ENCODE peak calls at places on chromosomes 4 and X, in eight cellular contexts. One of them, this sample, is unnamed.

GRCh38 chr4:165398570-165398969 is 19.8 kb downstream of the CPE start:
- DNase-seq in OCI-LY7: peak; percentile 4
- DNase-seq in stomach: no peak
- DNase-seq in body of pancreas: no peak
- DNase-seq in astrocyte of the spinal cord: peak; percentile 69
- DNase-seq in pancreas: no peak
- DNase-seq in foreskin fibroblast: no peak
- DNase-seq in AG09309: no peak
- DNase-seq in this sample: peak; percentile 17

GRCh38 chr4:78557841-78558240 is 6.3 kb downstream of the ANXA3 start:
- DNase-seq in OCI-LY7: no peak
- DNase-seq in astrocyte of the spinal cord: no peak
- DNase-seq in foreskin fibroblast: no peak
- DNase-seq in pancreas: no peak
- DNase-seq in stomach: no peak
- DNase-seq in body of pancreas: no peak
- DNase-seq in AG09309: no peak
- DNase-seq in this sample: no peak

GRCh38 chrX:2609431-2610238 is 81.5 kb upstream of the CD99 start:
- DNase-seq in stomach: no peak
- DNase-seq in body of pancreas: no peak
- DNase-seq in OCI-LY7: peak; percentile 18
- DNase-seq in AG09309: no peak
- DNase-seq in pancreas: no peak
- DNase-seq in astrocyte of the spinal cord: peak; percentile 43
- DNase-seq in foreskin fibroblast: no peak
- DNase-seq in this sample: peak; percentile 45

GRCh38 chr4:29405151-29405550 is 1315.0 kb upstream of the PCDH7 start:
- DNase-seq in AG09309: no peak
- DNase-seq in OCI-LY7: no peak
- DNase-seq in foreskin fibroblast: no peak
- DNase-seq in pancreas: no peak
- DNase-seq in stomach: no peak
- DNase-seq in astrocyte of the spinal cord: peak; percentile 28
- DNase-seq in body of pancreas: no peak
- DNase-seq in this sample: no peak

GRCh38 chr4:69044247-69044646 is 52.0 kb upstream of the UGT2B7 start:
- DNase-seq in pancreas: no peak
- DNase-seq in astrocyte of the spinal cord: no peak
- DNase-seq in AG09309: no peak
- DNase-seq in stomach: no peak
- DNase-seq in body of pancreas: no peak
- DNase-seq in foreskin fibroblast: no peak
- DNase-seq in OCI-LY7: no peak
- DNase-seq in this sample: no peak

GRCh38 chr4:13176603-13177190 is 307.4 kb downstream of the RAB28 start:
- DNase-seq in pancreas: no peak
- DNase-seq in stomach: no peak
- DNase-seq in foreskin fibroblast: no peak
- DNase-seq in OCI-LY7: no peak
- DNase-seq in body of pancreas: no peak
- DNase-seq in astrocyte of the spinal cord: no peak
- DNase-seq in AG09309: no peak
- DNase-seq in this sample: no peak

GRCh38 chrX:129654652-129655546 is at the start of gene APLN:
- DNase-seq in stomach: peak; percentile 27
- DNase-seq in astrocyte of the spinal cord: peak; percentile 43
- DNase-seq in OCI-LY7: no peak
- DNase-seq in body of pancreas: no peak
- DNase-seq in foreskin fibroblast: no peak
- DNase-seq in AG09309: no peak
- DNase-seq in pancreas: peak; percentile 74
- DNase-seq in this sample: no peak

GRCh38 chr4:122224348-122224747 is 72.2 kb downstream of the BLTP1 start:
- DNase-seq in stomach: no peak
- DNase-seq in foreskin fibroblast: no peak
- DNase-seq in AG09309: no peak
- DNase-seq in body of pancreas: no peak
- DNase-seq in astrocyte of the spinal cord: peak; percentile 21
- DNase-seq in pancreas: no peak
- DNase-seq in OCI-LY7: peak; percentile 4
- DNase-seq in this sample: peak; percentile 3

GRCh38 chr4:8108991-8109390 is 49.6 kb downstream of the ABLIM2 start:
- DNase-seq in stomach: no peak
- DNase-seq in foreskin fibroblast: no peak
- DNase-seq in pancreas: peak; percentile 57
- DNase-seq in OCI-LY7: no peak
- DNase-seq in astrocyte of the spinal cord: no peak
- DNase-seq in body of pancreas: peak; percentile 60
- DNase-seq in AG09309: no peak
- DNase-seq in this sample: no peak

GRCh38 chr4:72486991-72487390 is 82.0 kb downstream of the ADAMTS3 start:
- DNase-seq in body of pancreas: no peak
- DNase-seq in OCI-LY7: no peak
- DNase-seq in pancreas: no peak
- DNase-seq in stomach: no peak
- DNase-seq in foreskin fibroblast: no peak
- DNase-seq in astrocyte of the spinal cord: no peak
- DNase-seq in AG09309: no peak
- DNase-seq in this sample: peak; percentile 62

GRCh38 chr4:72484991-72485390 is 84.0 kb downstream of the ADAMTS3 start:
- DNase-seq in astrocyte of the spinal cord: no peak
- DNase-seq in body of pancreas: no peak
- DNase-seq in foreskin fibroblast: no peak
- DNase-seq in AG09309: no peak
- DNase-seq in OCI-LY7: no peak
- DNase-seq in stomach: no peak
- DNase-seq in pancreas: no peak
- DNase-seq in this sample: no peak

GRCh38 chr4:72494156-72494555 is 74.9 kb downstream of the ADAMTS3 start:
- DNase-seq in astrocyte of the spinal cord: no peak
- DNase-seq in stomach: no peak
- DNase-seq in foreskin fibroblast: no peak
- DNase-seq in pancreas: no peak
- DNase-seq in body of pancreas: no peak
- DNase-seq in OCI-LY7: no peak
- DNase-seq in AG09309: no peak
- DNase-seq in this sample: no peak

GRCh38 chr4:72489267-72489666 is 79.8 kb downstream of the ADAMTS3 start:
- DNase-seq in astrocyte of the spinal cord: peak; percentile 42
- DNase-seq in OCI-LY7: no peak
- DNase-seq in foreskin fibroblast: no peak
- DNase-seq in AG09309: peak; percentile 51
- DNase-seq in stomach: no peak
- DNase-seq in body of pancreas: no peak
- DNase-seq in pancreas: no peak
- DNase-seq in this sample: peak; percentile 95
- TF ChIP-seq CTCF in astrocyte of the spinal cord: no peak
- TF ChIP-seq CTCF in OCI-LY7: no peak
- TF ChIP-seq CTCF in foreskin fibroblast: no peak
- TF ChIP-seq CTCF in AG09309: no peak
- TF ChIP-seq CTCF in stomach: no peak
- TF ChIP-seq CTCF in body of pancreas: no peak
- TF ChIP-seq CTCF in pancreas: no peak
- TF ChIP-seq CTCF in this sample: no peak

GRCh38 chr4:41215969-41216293 is 1.6 kb upstream of the APBB2 start:
- DNase-seq in foreskin fibroblast: no peak
- DNase-seq in body of pancreas: no peak
- DNase-seq in AG09309: no peak
- DNase-seq in stomach: no peak
- DNase-seq in pancreas: no peak
- DNase-seq in astrocyte of the spinal cord: no peak
- DNase-seq in OCI-LY7: no peak
- DNase-seq in this sample: no peak

GRCh38 chr4:41212221-41213203 is 1.8 kb downstream of the APBB2 start:
- DNase-seq in pancreas: no peak
- DNase-seq in foreskin fibroblast: peak; percentile 77
- DNase-seq in astrocyte of the spinal cord: peak; percentile 69
- DNase-seq in body of pancreas: peak; percentile 58
- DNase-seq in stomach: peak; percentile 47
- DNase-seq in AG09309: no peak
- DNase-seq in OCI-LY7: peak; percentile 83
- DNase-seq in this sample: peak; percentile 74

GRCh38 chr4:41215155-41215554 is 813 bp upstream of the APBB2 start:
- DNase-seq in body of pancreas: no peak
- DNase-seq in AG09309: no peak
- DNase-seq in foreskin fibroblast: no peak
- DNase-seq in OCI-LY7: no peak
- DNase-seq in pancreas: no peak
- DNase-seq in astrocyte of the spinal cord: no peak
- DNase-seq in stomach: no peak
- DNase-seq in this sample: no peak

GRCh38 chr4:41214158-41215146 is at the start of gene APBB2:
- DNase-seq in stomach: peak; percentile 94
- DNase-seq in body of pancreas: peak; percentile 97
- DNase-seq in pancreas: peak; percentile 98
- DNase-seq in AG09309: peak; percentile 84
- DNase-seq in OCI-LY7: peak; percentile 87
- DNase-seq in foreskin fibroblast: peak; percentile 97
- DNase-seq in astrocyte of the spinal cord: peak; percentile 98
- DNase-seq in this sample: peak; percentile 90

GRCh38 chr4:41213563-41214157 is 682 bp downstream of the APBB2 start:
- DNase-seq in AG09309: no peak
- DNase-seq in body of pancreas: no peak
- DNase-seq in foreskin fibroblast: no peak
- DNase-seq in OCI-LY7: peak; percentile 49
- DNase-seq in astrocyte of the spinal cord: no peak
- DNase-seq in stomach: no peak
- DNase-seq in pancreas: peak; percentile 82
- DNase-seq in this sample: no peak
- H3K4me3 ChIP-seq in AG09309: peak overlapping the region; percentile 94
- H3K4me3 ChIP-seq in body of pancreas: peak overlapping the region; percentile 96
- H3K4me3 ChIP-seq in foreskin fibroblast: peak overlapping the region; percentile 92
- H3K4me3 ChIP-seq in OCI-LY7: peak overlapping the region; percentile 90
- H3K4me3 ChIP-seq in astrocyte of the spinal cord: peak overlapping the region; percentile 89
- H3K4me3 ChIP-seq in stomach: peak overlapping the region; percentile 96
- H3K4me3 ChIP-seq in pancreas: peak overlapping the region; percentile 92
- H3K4me3 ChIP-seq in this sample: peak overlapping the region; percentile 86

GRCh38 chrX:7085879-7086278 is 61.6 kb upstream of the STS start:
- DNase-seq in astrocyte of the spinal cord: no peak
- DNase-seq in foreskin fibroblast: no peak
- DNase-seq in pancreas: no peak
- DNase-seq in stomach: no peak
- DNase-seq in body of pancreas: no peak
- DNase-seq in AG09309: no peak
- DNase-seq in OCI-LY7: no peak
- DNase-seq in this sample: no peak

GRCh38 chrX:7086384-7086783 is 61.1 kb upstream of the STS start:
- DNase-seq in foreskin fibroblast: no peak
- DNase-seq in stomach: no peak
- DNase-seq in pancreas: no peak
- DNase-seq in body of pancreas: no peak
- DNase-seq in OCI-LY7: no peak
- DNase-seq in astrocyte of the spinal cord: no peak
- DNase-seq in AG09309: no peak
- DNase-seq in this sample: no peak

GRCh38 chrX:7090506-7091095 is 56.9 kb upstream of the STS start:
- DNase-seq in OCI-LY7: no peak
- DNase-seq in AG09309: no peak
- DNase-seq in pancreas: no peak
- DNase-seq in astrocyte of the spinal cord: no peak
- DNase-seq in foreskin fibroblast: no peak
- DNase-seq in stomach: no peak
- DNase-seq in body of pancreas: no peak
- DNase-seq in this sample: no peak

GRCh38 chrX:7091923-7092322 is 55.6 kb upstream of the STS start:
- DNase-seq in body of pancreas: no peak
- DNase-seq in foreskin fibroblast: no peak
- DNase-seq in astrocyte of the spinal cord: no peak
- DNase-seq in OCI-LY7: no peak
- DNase-seq in pancreas: no peak
- DNase-seq in AG09309: no peak
- DNase-seq in stomach: no peak
- DNase-seq in this sample: no peak

DNA sequence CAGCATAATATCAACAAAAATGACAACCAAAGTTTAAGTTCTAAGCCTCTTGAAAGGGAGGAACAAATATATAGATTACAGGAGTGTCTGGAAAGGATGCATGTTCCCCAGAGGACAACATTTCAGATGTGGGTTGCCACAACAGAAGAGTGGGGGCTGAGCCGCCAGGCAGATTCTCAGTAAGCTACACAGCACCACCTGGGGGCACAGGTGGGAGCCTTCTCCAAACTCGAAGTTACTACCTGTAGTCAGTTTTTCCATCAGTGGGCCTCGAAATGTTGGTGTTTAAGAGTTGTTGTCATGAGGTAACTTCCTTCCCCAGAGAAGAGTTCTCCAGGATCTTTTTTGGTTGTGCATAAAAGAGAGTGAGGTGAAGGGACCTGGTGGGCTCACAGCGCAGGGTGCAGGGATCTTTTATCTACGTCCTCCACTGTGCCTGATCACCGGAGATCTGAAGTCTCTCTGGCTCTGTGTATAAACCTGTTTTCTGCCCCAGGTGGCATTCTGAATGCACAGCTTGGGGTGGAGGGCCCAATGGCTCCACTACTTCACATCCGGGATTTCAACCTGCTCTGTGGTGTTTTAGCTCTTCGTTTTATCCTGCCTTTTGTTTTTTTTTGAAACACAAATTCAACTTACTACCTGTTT is 58.4 kb upstream of the STS start:
- DNase-seq in stomach: no peak
- DNase-seq in astrocyte of the spinal cord: no peak
- DNase-seq in OCI-LY7: peak; percentile 76
- DNase-seq in pancreas: no peak
- DNase-seq in foreskin fibroblast: no peak
- DNase-seq in AG09309: no peak
- DNase-seq in body of pancreas: no peak
- DNase-seq in this sample: no peak
- TF ChIP-seq CTCF in stomach: no peak
- TF ChIP-seq CTCF in astrocyte of the spinal cord: peak; percentile 25
- TF ChIP-seq CTCF in OCI-LY7: peak; percentile 72
- TF ChIP-seq CTCF in pancreas: no peak
- TF ChIP-seq CTCF in foreskin fibroblast: no peak
- TF ChIP-seq CTCF in AG09309: peak; percentile 6
- TF ChIP-seq CTCF in body of pancreas: no peak
- TF ChIP-seq CTCF in this sample: no peak

DNA sequence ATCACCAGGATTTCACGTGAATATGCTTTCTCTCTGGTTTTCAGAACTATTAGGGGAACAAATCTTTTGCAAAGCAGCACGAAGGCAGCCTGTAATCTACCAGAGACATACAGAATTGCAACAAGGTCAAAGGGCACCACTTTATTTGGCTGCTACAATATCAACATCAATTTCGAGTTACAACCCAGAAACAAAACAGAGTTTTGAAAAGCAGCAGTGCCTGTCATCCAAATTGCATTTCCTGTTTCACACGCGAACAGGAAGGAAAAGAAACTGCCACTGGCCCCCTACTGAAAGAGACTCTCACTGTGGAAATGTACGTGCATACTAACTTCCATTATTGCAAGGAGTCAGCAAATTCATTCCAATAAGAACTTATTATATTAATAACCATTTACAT is 17.1 kb upstream of the C1QTNF7 start:
- DNase-seq in astrocyte of the spinal cord: no peak
- DNase-seq in foreskin fibroblast: no peak
- DNase-seq in body of pancreas: no peak
- DNase-seq in AG09309: no peak
- DNase-seq in stomach: no peak
- DNase-seq in pancreas: no peak
- DNase-seq in OCI-LY7: peak; percentile 62
- DNase-seq in this sample: no peak
- H3K4me3 ChIP-seq in astrocyte of the spinal cord: no peak overlapping the region
- H3K4me3 ChIP-seq in foreskin fibroblast: no peak overlapping the region
- H3K4me3 ChIP-seq in body of pancreas: no peak overlapping the region
- H3K4me3 ChIP-seq in AG09309: no peak overlapping the region
- H3K4me3 ChIP-seq in stomach: no peak overlapping the region
- H3K4me3 ChIP-seq in pancreas: no peak overlapping the region
- H3K4me3 ChIP-seq in OCI-LY7: peak overlapping the region; percentile 34
- H3K4me3 ChIP-seq in this sample: no peak overlapping the region

This sample was measured in bronchial epithelial cell.